ENCODE peak calls at places on chromosome 5, in eight cellular contexts. N is right lobe of liver, K is tibial artery, J is lower lobe of right lung, M is esophagus muscularis mucosa, D is GM23338, R is spleen, Q is HCT116. P is an unnamed sample.

GRCh38 chr5:157924490-157924889 is 65.5 kb upstream of the CLINT1 start:
- DNase-seq in N (no peak), K (no peak), J (no peak), M (no peak), D (no peak), R (no peak), Q (no peak), P (no peak)

GRCh38 chr5:77266291-77266690 is 55.8 kb downstream of the PDE8B start:
- DNase-seq in N (no peak), K (no peak), J (no peak), M (no peak), D (no peak), R (no peak), Q (no peak), P (no peak)

GRCh38 chr5:91384671-91385430 is 1.7 kb upstream of the ARRDC3 start:
- DNase-seq in N (no peak), K (no peak), J (no peak), M (no peak), D (peak; percentile 95), R (no peak), Q (peak; percentile 94), P (peak; percentile 65)

GRCh38 chr5:174292348-174292747 is 246.8 kb downstream of the NSG2 start:
- DNase-seq in N (no peak), K (no peak), J (no peak), M (peak; percentile 31), D (no peak), R (no peak), Q (peak; percentile 75), P (no peak)

GRCh38 chr5:106574820-106575219 is 1095.9 kb downstream of the EFNA5 start:
- DNase-seq in N (no peak), K (no peak), J (no peak), M (no peak), D (no peak), R (no peak), Q (no peak), P (no peak)

GRCh38 chr5:1335540-1336095 is 9.3 kb downstream of the CLPTM1L start:
- DNase-seq in N (no peak), K (no peak), J (no peak), M (no peak), D (no peak), R (peak; percentile 81), Q (no peak), P (no peak)

GRCh38 chr5:171418982-171419662 is at the start of gene FGF18:
- DNase-seq in N (no peak), K (peak; percentile 74), J (peak; percentile 59), M (peak; percentile 92), D (peak; percentile 89), R (peak; percentile 62), Q (peak; percentile 56), P (no peak)

GRCh38 chr5:132653716-132654115 is 4.3 kb upstream of the IL13 start:
- DNase-seq in N (no peak), K (no peak), J (no peak), M (peak; percentile 55), D (peak; percentile 29), R (no peak), Q (no peak), P (no peak)

GRCh38 chr5:161507591-161507990 is 38.9 kb downstream of the GABRB2 start:
- DNase-seq in N (no peak), K (no peak), J (no peak), M (no peak), D (no peak), R (no peak), Q (no peak), P (no peak)

GRCh38 chr5:180394031-180394636 is 41.0 kb upstream of the GFPT2 start:
- DNase-seq in N (no peak), K (peak; percentile 41), J (no peak), M (no peak), D (peak; percentile 44), R (no peak), Q (no peak), P (no peak)

GRCh38 chr5:179061025-179061424 is 852 bp downstream of the ZNF354C start:
- DNase-seq in N (no peak), K (no peak), J (no peak), M (no peak), D (no peak), R (peak; percentile 78), Q (no peak), P (no peak)

GRCh38 chr5:148005788-148006520 is 57.8 kb upstream of the SPINK5 start:
- DNase-seq in N (no peak), K (no peak), J (no peak), M (no peak), D (peak; percentile 92), R (no peak), Q (peak; percentile 16), P (no peak)

GRCh38 chr5:11563822-11564221 is 340.4 kb downstream of the CTNND2 start:
- DNase-seq in N (no peak), K (no peak), J (no peak), M (no peak), D (no peak), R (no peak), Q (no peak), P (no peak)

GRCh38 chr5:167571824-167572223 is 719.6 kb upstream of the WWC1 start:
- DNase-seq in N (no peak), K (no peak), J (no peak), M (no peak), D (no peak), R (no peak), Q (no peak), P (no peak)

GRCh38 chr5:41721521-41721920 is 148.7 kb downstream of the OXCT1 start:
- DNase-seq in N (no peak), K (no peak), J (no peak), M (no peak), D (no peak), R (no peak), Q (no peak), P (no peak)

GRCh38 chr5:42949348-42950090 is 90.6 kb downstream of the ANXA2R start:
- DNase-seq in N (no peak), K (peak; percentile 77), J (peak; percentile 82), M (no peak), D (peak; percentile 50), R (peak; percentile 92), Q (no peak), P (no peak)
- H3K4me3 ChIP-seq in N (no peak overlapping the region), K (peak overlapping the region; percentile 56), J (peak overlapping the region; percentile 56), M (peak overlapping the region; percentile 54), D (no peak overlapping the region), R (peak overlapping the region; percentile 28), Q (peak overlapping the region; percentile 43), P (no peak overlapping the region)

GRCh38 chr5:134798468-134798867 is 39.9 kb downstream of the DDX46 start:
- DNase-seq in N (no peak), K (no peak), J (no peak), M (no peak), D (no peak), R (no peak), Q (no peak), P (no peak)

DNA sequence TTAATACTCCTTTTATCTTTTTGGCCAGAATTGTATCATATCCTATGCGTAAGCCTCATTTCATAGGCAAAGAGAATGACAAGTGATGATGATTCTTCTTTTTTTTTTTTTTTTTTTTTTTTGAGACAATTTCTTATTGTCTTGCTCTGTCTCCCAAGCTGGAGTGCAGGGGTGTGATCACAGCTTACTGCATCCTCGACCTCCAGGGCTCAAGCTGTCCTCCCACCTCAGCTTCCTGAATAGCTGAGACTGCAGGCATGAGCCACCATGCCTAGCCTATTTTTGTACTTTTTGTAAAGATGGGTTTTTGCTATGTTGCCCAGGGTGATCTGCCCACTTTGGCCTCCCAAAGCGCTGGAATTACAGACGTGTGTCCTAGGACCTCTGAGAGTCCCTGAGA is 41.9 kb upstream of the C5orf24 start:
- DNase-seq in N (no peak), K (no peak), J (no peak), M (no peak), D (no peak), R (no peak), Q (no peak), P (no peak)
- H3K27me3 ChIP-seq in N (no peaks in the 10 kb centered on the region), K (no peaks in the 10 kb centered on the region), J (no peaks in the 10 kb centered on the region), M (no peaks in the 10 kb centered on the region), D (no peaks in the 10 kb centered on the region), R (no peaks in the 10 kb centered on the region), Q (no peaks in the 10 kb centered on the region), P (no peaks in the 10 kb centered on the region)

DNA sequence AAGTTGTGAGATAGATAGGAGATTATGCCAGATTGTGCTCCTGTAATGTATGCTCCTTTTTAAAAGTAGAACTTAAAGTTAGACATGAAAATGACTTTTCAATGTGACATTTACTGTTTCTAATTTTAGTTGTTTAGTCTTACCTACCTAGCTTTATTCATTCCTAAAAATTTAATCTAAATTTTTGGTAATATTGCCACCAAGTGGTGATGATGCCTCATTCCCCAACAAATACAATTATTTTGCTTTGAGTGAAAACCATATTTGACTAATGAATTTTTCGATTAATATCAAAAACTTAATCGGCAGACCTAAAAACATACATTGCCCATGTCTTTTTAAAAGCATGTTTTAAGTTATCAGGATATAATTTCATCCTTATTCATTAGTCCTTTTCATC is 25.6 kb downstream of the PPWD1 start:
- DNase-seq in N (no peak), K (no peak), J (no peak), M (no peak), D (no peak), R (no peak), Q (no peak), P (no peak)
- TF ChIP-seq CTCF in N (no peak), K (no peak), J (no peak), M (no peak), D (peak; percentile 27), R (no peak), Q (no peak), P (no peak)

DNA sequence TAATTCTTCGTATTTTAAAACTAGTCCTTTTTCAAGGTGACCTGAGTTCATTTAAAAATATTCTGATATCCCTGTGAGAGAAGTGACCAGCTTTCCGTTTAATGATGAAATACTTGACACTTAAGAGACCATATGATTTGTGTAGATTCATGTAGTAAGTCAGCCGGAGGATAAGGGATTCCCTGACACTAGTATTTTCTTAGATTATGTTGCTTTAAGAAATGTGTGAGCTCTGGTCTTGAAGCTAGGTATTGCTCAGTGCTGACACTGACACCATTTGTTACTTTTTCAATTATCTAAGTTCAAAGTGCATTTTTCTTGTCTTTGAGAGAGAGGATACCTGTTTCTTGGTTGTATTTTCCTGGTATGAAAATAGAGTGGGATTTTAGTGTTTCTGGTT is 4.2 kb downstream of the NIPBL start:
- DNase-seq in N (no peak), K (no peak), J (no peak), M (no peak), D (no peak), R (no peak), Q (no peak), P (no peak)
- H3K4me3 ChIP-seq in N (no peak overlapping the region), K (no peak overlapping the region), J (no peak overlapping the region), M (no peak overlapping the region), D (no peak overlapping the region), R (no peak overlapping the region), Q (no peak overlapping the region), P (no peak overlapping the region)

GRCh38 chr5:38257236-38258036 is 923 bp upstream of the EGFLAM start:
- DNase-seq in N (no peak), K (no peak), J (no peak), M (no peak), D (peak; percentile 46), R (no peak), Q (no peak), P (no peak)
- H3K27me3 ChIP-seq in N (peaks cover 7% of the 10 kb centered on the region), K (peaks cover 42% of the 10 kb centered on the region), J (peaks cover 83% of the 10 kb centered on the region), M (peaks cover 23% of the 10 kb centered on the region), D (peaks cover 84% of the 10 kb centered on the region), R (peaks cover 16% of the 10 kb centered on the region), Q (peaks cover 28% of the 10 kb centered on the region), P (peaks cover 30% of the 10 kb centered on the region)

GRCh38 chr5:54184797-54185196 is 125.6 kb downstream of the ARL15 start:
- DNase-seq in N (no peak), K (no peak), J (no peak), M (no peak), D (no peak), R (no peak), Q (no peak), P (no peak)
- TF ChIP-seq CTCF in N (no peak), K (no peak), J (no peak), M (no peak), D (no peak), R (no peak), Q (no peak), P (no peak)

GRCh38 chr5:154849261-154849660 is 1.1 kb downstream of the FAXDC2 start:
- DNase-seq in N (no peak), K (no peak), J (no peak), M (no peak), D (no peak), R (no peak), Q (no peak), P (no peak)
- H3K4me3 ChIP-seq in N (peak overlapping the region; percentile 57), K (peak overlapping the region; percentile 63), J (peak overlapping the region; percentile 72), M (peak overlapping the region; percentile 69), D (no peak overlapping the region), R (no peak overlapping the region), Q (no peak overlapping the region), P (no peak overlapping the region)

P was measured in kidney epithelial cell.